ENCODE peak calls at places on chromosomes 12 and 14, in seven cellular contexts. K is A549, H is Peyer's patch, M is tibial nerve, J is uterus, C is heart left ventricle, D is IMR-90. Q is an unnamed sample.
A peak's percentile ranks its signal among the peaks of the same experiment; 100 is the strongest.

GRCh38 chr14:89251066-89251465 is 166.0 kb downstream of the FOXN3 start:
- DNase-seq in D (peak; percentile 27), K (no peak), H (no peak), M (no peak), J (no peak), C (no peak), Q (peak; percentile 25)

GRCh38 chr14:32947081-32947480 is 8.4 kb downstream of the NPAS3 start:
- DNase-seq in J (no peak), C (no peak), D (no peak), M (no peak), K (no peak), H (no peak), Q (no peak)

GRCh38 chr12:105992849-105993740 is 145.7 kb downstream of the NUAK1 start:
- DNase-seq in C (no peak), M (no peak), J (no peak), K (no peak), D (peak; percentile 81), H (no peak), Q (no peak)

GRCh38 chr12:57517187-57517586 is 3.1 kb downstream of the DDIT3 start:
- DNase-seq in D (peak; percentile 72), J (no peak), C (no peak), H (no peak), M (no peak), K (no peak), Q (no peak)

GRCh38 chr12:51521554-51522276 is 69.3 kb upstream of the SCN8A start:
- DNase-seq in K (no peak), H (no peak), M (no peak), J (no peak), C (no peak), D (peak; percentile 29), Q (peak; percentile 57)

GRCh38 chr12:112261559-112261958 is 120.7 kb downstream of the HECTD4 start:
- DNase-seq in M (no peak), H (no peak), D (no peak), K (peak; percentile 37), C (no peak), J (peak; percentile 24), Q (no peak)

GRCh38 chr12:125053821-125054220 is 11.4 kb upstream of the AACS start:
- DNase-seq in J (no peak), H (no peak), C (no peak), D (no peak), K (no peak), M (peak; percentile 73), Q (no peak)

GRCh38 chr12:79402626-79403025 is 288.1 kb downstream of the PAWR start:
- DNase-seq in J (no peak), K (no peak), D (peak; percentile 72), M (no peak), C (no peak), H (no peak), Q (no peak)

GRCh38 chr12:12660201-12660600 is 35.8 kb downstream of the GPR19 start:
- DNase-seq in M (no peak), J (no peak), H (no peak), K (no peak), C (no peak), D (no peak), Q (no peak)

GRCh38 chr14:70780396-70781075 is 28.8 kb downstream of the MAP3K9 start:
- DNase-seq in J (no peak), D (no peak), K (no peak), M (no peak), C (peak; percentile 20), H (peak; percentile 73), Q (peak; percentile 24)

GRCh38 chr12:56190695-56191155 is 1.4 kb upstream of the SMARCC2 start:
- DNase-seq in H (no peak), M (no peak), C (no peak), J (no peak), K (peak; percentile 16), D (no peak), Q (no peak)

GRCh38 chr14:23307146-23307447 is 464 bp downstream of the BCL2L2 start:
- DNase-seq in M (no peak), H (no peak), J (no peak), C (no peak), K (no peak), D (no peak), Q (no peak)

GRCh38 chr14:19823178-19823577 is 19.6 kb downstream of the OR4N2 start:
- DNase-seq in J (no peak), D (no peak), H (no peak), C (no peak), M (no peak), K (no peak), Q (no peak)

GRCh38 chr14:19828314-19828713 is 24.7 kb downstream of the OR4N2 start:
- DNase-seq in K (no peak), D (no peak), J (no peak), M (no peak), H (no peak), C (no peak), Q (no peak)

DNA sequence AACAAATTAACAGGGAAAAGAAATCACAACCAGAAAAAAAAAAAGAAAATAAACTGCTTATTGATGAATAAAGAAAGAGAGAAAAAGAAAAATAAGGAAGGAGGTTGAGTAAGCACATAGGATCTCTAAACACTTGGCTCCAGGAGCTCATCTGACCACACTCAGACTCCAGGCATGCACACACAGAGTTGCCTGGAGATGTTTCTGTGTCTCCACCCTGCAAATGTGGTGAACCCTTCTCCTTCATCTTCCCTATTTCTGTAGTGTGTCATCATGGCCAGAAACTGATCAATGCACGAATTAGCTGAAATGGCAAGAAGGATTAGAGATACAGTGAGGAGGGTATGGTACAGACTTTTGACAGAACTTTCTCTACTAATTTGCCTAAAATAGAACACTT is 20.2 kb downstream of the OR4N2 start:
- DNase-seq in K (no peak), D (no peak), M (no peak), H (no peak), C (no peak), J (no peak), Q (no peak)
- TF ChIP-seq CTCF in K (no peak), D (no peak), M (no peak), H (no peak), C (no peak), J (no peak), Q (no peak)

DNA sequence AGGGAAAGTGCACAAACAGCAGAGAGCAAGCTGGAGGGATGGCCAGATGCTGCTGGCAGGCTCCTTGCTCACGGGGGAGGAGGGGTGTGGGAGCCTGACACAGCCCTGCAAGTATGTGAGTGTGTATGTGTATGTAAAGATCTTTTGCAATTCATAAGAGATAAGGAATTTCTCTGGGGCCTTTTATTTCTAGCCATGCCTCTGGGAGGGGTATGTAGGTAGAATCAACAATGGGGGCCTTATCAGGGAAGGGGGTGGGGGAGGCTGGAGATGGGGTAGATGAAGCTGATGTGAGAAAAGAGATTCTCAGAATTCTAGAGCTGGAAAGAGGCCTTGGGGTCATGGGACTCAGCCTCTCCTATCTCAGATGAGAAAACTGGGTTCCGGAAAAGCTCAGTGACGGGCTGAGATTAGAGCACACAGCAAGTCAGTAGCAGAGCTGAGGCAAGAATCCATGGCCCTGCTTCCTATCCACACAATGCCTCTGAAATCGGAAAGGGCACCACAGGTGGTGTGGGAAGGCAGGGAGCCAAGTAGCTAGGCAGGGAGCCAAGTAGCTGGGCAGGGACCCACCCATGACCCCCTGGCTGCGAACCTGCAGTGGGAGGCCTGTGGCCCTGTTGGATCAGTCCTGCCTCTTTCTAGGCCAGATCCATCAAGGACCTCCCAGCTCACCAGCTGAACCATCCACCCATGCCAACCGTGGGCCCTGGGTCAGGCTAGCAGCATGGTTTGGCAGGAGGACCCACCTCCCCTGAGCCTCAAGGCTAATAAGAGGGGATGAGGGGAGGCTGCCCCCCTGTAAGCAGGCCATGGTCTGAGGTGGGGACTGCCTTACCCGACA is 54.7 kb downstream of the PLEKHG3 start:
- DNase-seq in K (peak; percentile 71), M (no peak), J (peak; percentile 83), C (peak; percentile 59), H (no peak), D (peak; percentile 97), Q (no peak)
- TF ChIP-seq POLR2A in K (no peak), M (no peak), J (no peak), C (no peak), H (no peak), D (no peak), Q (no peak)

GRCh38 chr14:20855652-20856291 is 35.4 kb upstream of the RNASE3 start:
- DNase-seq in H (peak; percentile 66), J (peak; percentile 27), K (peak; percentile 69), D (peak; percentile 59), C (peak; percentile 55), M (peak; percentile 73), Q (peak; percentile 45)
- TF ChIP-seq CTCF in H (peak; percentile 85), J (peak; percentile 64), K (peak; percentile 86), D (peak; percentile 61), C (peak; percentile 72), M (peak; percentile 74), Q (no peak)

GRCh38 chr12:113405687-113406086 is 2.0 kb upstream of the SDS start:
- DNase-seq in J (no peak), D (no peak), M (no peak), K (no peak), H (no peak), C (no peak), Q (no peak)

GRCh38 chr12:113401066-113402000 is 2.4 kb downstream of the SDS start:
- DNase-seq in J (no peak), M (no peak), K (no peak), D (no peak), C (no peak), H (no peak), Q (no peak)

GRCh38 chr12:113400362-113400761 is 3.3 kb downstream of the SDS start:
- DNase-seq in K (no peak), H (no peak), D (no peak), M (no peak), C (no peak), J (no peak), Q (no peak)

GRCh38 chr12:113403435-113404415 is at the start of gene SDS:
- DNase-seq in K (no peak), C (peak; percentile 68), J (no peak), D (peak; percentile 24), M (peak; percentile 35), H (no peak), Q (no peak)

GRCh38 chr12:113402586-113403260 is 964 bp downstream of the SDS start:
- DNase-seq in H (no peak), K (no peak), J (no peak), C (no peak), D (no peak), M (no peak), Q (no peak)
- TF ChIP-seq POLR2A in H (no peak), K (no peak), J (no peak), C (no peak), D (no peak), M (no peak), Q (no peak)

DNA sequence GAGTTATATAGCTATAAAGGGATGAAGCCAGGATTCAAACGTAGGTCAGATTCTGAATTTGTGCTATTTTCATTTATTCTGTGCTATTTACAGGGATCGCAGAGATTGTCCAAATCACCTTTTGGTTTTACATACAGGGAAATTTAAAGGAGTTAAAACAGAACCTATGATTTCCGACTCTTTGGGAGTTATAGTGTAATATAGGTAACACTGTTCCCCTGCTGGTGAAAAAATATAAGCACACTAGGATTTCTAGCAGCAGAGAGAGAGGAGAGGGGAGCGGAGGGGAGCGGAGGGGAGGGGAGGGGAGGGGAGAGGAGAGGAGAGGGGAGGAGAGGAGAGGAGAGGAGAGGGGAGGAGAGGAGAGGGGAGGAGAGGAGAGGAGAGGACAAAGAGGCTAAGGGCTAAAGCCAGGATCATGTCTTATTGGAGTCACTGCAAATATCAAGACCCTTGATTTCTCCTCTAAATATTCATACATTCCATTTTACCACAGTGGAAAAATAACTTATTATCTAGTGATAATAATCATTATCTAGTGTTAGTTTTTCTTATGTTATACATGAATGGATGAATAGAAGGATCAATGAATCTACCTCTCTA is 46.2 kb upstream of the KCNH5 start:
- DNase-seq in D (no peak), H (no peak), C (no peak), J (no peak), K (no peak), M (no peak), Q (no peak)
- TF ChIP-seq CTCF in D (no peak), H (no peak), C (no peak), J (no peak), K (no peak), M (no peak), Q (no peak)

GRCh38 chr12:9079883-9080673 is 35.6 kb downstream of the A2M start:
- DNase-seq in D (no peak), K (no peak), M (no peak), H (no peak), J (no peak), C (no peak), Q (no peak)
- TF ChIP-seq POLR2A in D (no peak), K (no peak), M (no peak), H (no peak), J (no peak), C (no peak), Q (no peak)